ENCODE peak calls at places on chromosome 17, in four cellular contexts. One of them, this sample, is unnamed.

GRCh38 chr17:48053758-48054237 is 5.6 kb downstream of the NFE2L1 start:
- DNase-seq in stimulated activated CD8-positive, alpha-beta memory T cell treated with anti-CD3 and anti-CD28 coated beads, Interleukin-4, amount 100 ng/mL, for 24 hours: no peak
- DNase-seq in left cardiac atrium: no peak
- DNase-seq in D341Med: no peak
- DNase-seq in this sample: no peak

GRCh38 chr17:17792551-17793377 is 44.0 kb downstream of the SREBF1 start:
- DNase-seq in left cardiac atrium: no peak
- DNase-seq in stimulated activated CD8-positive, alpha-beta memory T cell treated with anti-CD3 and anti-CD28 coated beads, Interleukin-4, amount 100 ng/mL, for 24 hours: peak
- DNase-seq in D341Med: peak
- DNase-seq in this sample: no peak

GRCh38 chr17:31609331-31609730 is 217.9 kb downstream of the RAB11FIP4 start:
- DNase-seq in stimulated activated CD8-positive, alpha-beta memory T cell treated with anti-CD3 and anti-CD28 coated beads, Interleukin-4, amount 100 ng/mL, for 24 hours: no peak
- DNase-seq in left cardiac atrium: no peak
- DNase-seq in D341Med: no peak
- DNase-seq in this sample: no peak

GRCh38 chr17:49869038-49869374 is 21.1 kb upstream of the TAC4 start:
- DNase-seq in stimulated activated CD8-positive, alpha-beta memory T cell treated with anti-CD3 and anti-CD28 coated beads, Interleukin-4, amount 100 ng/mL, for 24 hours: no peak
- DNase-seq in D341Med: no peak
- DNase-seq in left cardiac atrium: no peak
- DNase-seq in this sample: no peak

GRCh38 chr17:39903158-39903884 is 15.1 kb downstream of the GSDMB start:
- DNase-seq in left cardiac atrium: no peak
- DNase-seq in D341Med: no peak
- DNase-seq in stimulated activated CD8-positive, alpha-beta memory T cell treated with anti-CD3 and anti-CD28 coated beads, Interleukin-4, amount 100 ng/mL, for 24 hours: no peak
- DNase-seq in this sample: no peak

GRCh38 chr17:75155191-75155601 is 884 bp upstream of the JPT1 start:
- DNase-seq in D341Med: no peak
- DNase-seq in stimulated activated CD8-positive, alpha-beta memory T cell treated with anti-CD3 and anti-CD28 coated beads, Interleukin-4, amount 100 ng/mL, for 24 hours: no peak
- DNase-seq in left cardiac atrium: no peak
- DNase-seq in this sample: no peak

GRCh38 chr17:34579979-34580684 is 750 bp downstream of the TMEM132E start:
- DNase-seq in D341Med: peak
- DNase-seq in stimulated activated CD8-positive, alpha-beta memory T cell treated with anti-CD3 and anti-CD28 coated beads, Interleukin-4, amount 100 ng/mL, for 24 hours: no peak
- DNase-seq in left cardiac atrium: peak
- DNase-seq in this sample: no peak

GRCh38 chr17:65523411-65523810 is 38.0 kb downstream of the AXIN2 start:
- DNase-seq in stimulated activated CD8-positive, alpha-beta memory T cell treated with anti-CD3 and anti-CD28 coated beads, Interleukin-4, amount 100 ng/mL, for 24 hours: no peak
- DNase-seq in D341Med: no peak
- DNase-seq in left cardiac atrium: no peak
- DNase-seq in this sample: no peak

GRCh38 chr17:77315551-77316190 is 174.9 kb downstream of the SEC14L1 start:
- DNase-seq in D341Med: peak
- DNase-seq in stimulated activated CD8-positive, alpha-beta memory T cell treated with anti-CD3 and anti-CD28 coated beads, Interleukin-4, amount 100 ng/mL, for 24 hours: no peak
- DNase-seq in left cardiac atrium: no peak
- DNase-seq in this sample: no peak

GRCh38 chr17:59793249-59793648 is 85.8 kb downstream of the VMP1 start:
- DNase-seq in D341Med: no peak
- DNase-seq in left cardiac atrium: no peak
- DNase-seq in stimulated activated CD8-positive, alpha-beta memory T cell treated with anti-CD3 and anti-CD28 coated beads, Interleukin-4, amount 100 ng/mL, for 24 hours: no peak
- DNase-seq in this sample: no peak

GRCh38 chr17:27206447-27206846 is 87.5 kb upstream of the WSB1 start:
- DNase-seq in left cardiac atrium: no peak
- DNase-seq in D341Med: no peak
- DNase-seq in stimulated activated CD8-positive, alpha-beta memory T cell treated with anti-CD3 and anti-CD28 coated beads, Interleukin-4, amount 100 ng/mL, for 24 hours: no peak
- DNase-seq in this sample: no peak

GRCh38 chr17:32831627-32832243 is 45.2 kb downstream of the MYO1D start:
- DNase-seq in left cardiac atrium: no peak
- DNase-seq in stimulated activated CD8-positive, alpha-beta memory T cell treated with anti-CD3 and anti-CD28 coated beads, Interleukin-4, amount 100 ng/mL, for 24 hours: no peak
- DNase-seq in D341Med: no peak
- DNase-seq in this sample: no peak

GRCh38 chr17:32882734-32883133 is 5.8 kb upstream of the MYO1D start:
- DNase-seq in left cardiac atrium: no peak
- DNase-seq in stimulated activated CD8-positive, alpha-beta memory T cell treated with anti-CD3 and anti-CD28 coated beads, Interleukin-4, amount 100 ng/mL, for 24 hours: no peak
- DNase-seq in D341Med: no peak
- DNase-seq in this sample: no peak

GRCh38 chr17:66822009-66822408 is 12.9 kb upstream of the CACNG5 start:
- DNase-seq in left cardiac atrium: no peak
- DNase-seq in D341Med: no peak
- DNase-seq in stimulated activated CD8-positive, alpha-beta memory T cell treated with anti-CD3 and anti-CD28 coated beads, Interleukin-4, amount 100 ng/mL, for 24 hours: no peak
- DNase-seq in this sample: no peak